ENCODE peak calls at places on chromosome 1, in six cellular contexts. W, J, D, T, N and K are unnamed samples. For H3K4me1, the result is how much of the 10 kb centered on the place peaks cover.

GRCh38 chr1:183472488-183473285 is at the start of gene SMG7:
- DNase-seq in W (no peak), J (peak), D (peak), T (peak), N (no peak), K (peak)

GRCh38 chr1:23202263-23202749 is 15.0 kb downstream of the HTR1D start:
- DNase-seq in W (no peak), J (no peak), D (no peak), T (no peak), N (no peak), K (no peak)

GRCh38 chr1:119912963-119913362 is 16.6 kb upstream of the ADAM30 start:
- DNase-seq in W (no peak), J (no peak), D (no peak), T (no peak), N (no peak), K (no peak)

GRCh38 chr1:44576456-44577150 is 97.7 kb downstream of the TMEM53 start:
- DNase-seq in W (no peak), J (no peak), D (no peak), T (no peak), N (no peak), K (no peak)

GRCh38 chr1:92356956-92357355 is 58.1 kb downstream of the RPAP2 start:
- DNase-seq in W (no peak), J (no peak), D (no peak), T (no peak), N (no peak), K (no peak)

GRCh38 chr1:57061369-57061768 is 95.6 kb upstream of the C8B start:
- DNase-seq in W (no peak), J (no peak), D (no peak), T (no peak), N (no peak), K (no peak)

GRCh38 chr1:11568687-11569086 is 85.5 kb downstream of the FBXO2 start:
- DNase-seq in W (no peak), J (no peak), D (no peak), T (no peak), N (no peak), K (no peak)

GRCh38 chr1:119987112-119987511 is 82.3 kb downstream of the NOTCH2 start:
- DNase-seq in W (no peak), J (no peak), D (no peak), T (no peak), N (no peak), K (no peak)

GRCh38 chr1:201131398-201131797 is 4.4 kb upstream of the ASCL5 start:
- DNase-seq in W (no peak), J (no peak), D (peak), T (no peak), N (no peak), K (no peak)

GRCh38 chr1:8510041-8510823 is 192.3 kb downstream of the SLC45A1 start:
- DNase-seq in W (no peak), J (no peak), D (no peak), T (peak), N (peak), K (peak)

GRCh38 chr1:167722152-167722869 is 529 bp downstream of the MPZL1 start:
- DNase-seq in W (no peak), J (peak), D (no peak), T (peak), N (no peak), K (no peak)

GRCh38 chr1:214126697-214127146 is 138.9 kb downstream of the PROX1 start:
- DNase-seq in W (no peak), J (no peak), D (no peak), T (no peak), N (no peak), K (no peak)

DNA sequence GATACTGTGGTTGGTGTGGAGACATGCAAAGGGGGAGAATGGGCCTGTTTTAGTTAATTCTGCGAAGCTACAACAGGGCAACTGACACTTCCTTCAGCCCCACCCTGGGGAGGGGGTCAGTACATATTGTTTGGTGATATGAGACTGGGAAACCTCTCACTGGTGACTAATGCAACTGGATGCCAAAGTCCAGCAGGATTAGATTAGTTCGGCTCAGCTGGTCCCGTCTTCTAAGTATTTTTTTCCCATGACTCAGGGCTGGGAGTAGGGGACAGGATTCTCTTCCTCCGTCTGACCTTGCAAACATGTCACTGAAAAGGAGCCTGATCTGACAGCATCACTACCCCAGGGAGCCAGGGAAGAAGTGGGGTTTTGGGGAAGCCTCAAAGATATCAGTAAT is 42.9 kb downstream of the PLXNA2 start:
- DNase-seq in W (no peak), J (no peak), D (no peak), T (no peak), N (no peak), K (no peak)
- H3K27ac ChIP-seq in W (no peak), J (no peak), D (no peak), T (no peak), N (no peak), K (no peak)

GRCh38 chr1:41151846-41152245 is 90.3 kb downstream of the SCMH1 start:
- DNase-seq in W (no peak), J (no peak), D (no peak), T (no peak), N (no peak), K (no peak)
- H3K4me1 ChIP-seq in W (under half), J (under half), D (under half), T (under half), N (under half), K (under half)

GRCh38 chr1:83770322-83770661 is 228.6 kb downstream of the TTLL7 start:
- DNase-seq in W (no peak), J (no peak), D (no peak), T (no peak), N (no peak), K (no peak)

GRCh38 chr1:83765125-83765524 is 233.8 kb downstream of the TTLL7 start:
- DNase-seq in W (no peak), J (no peak), D (no peak), T (no peak), N (no peak), K (no peak)

GRCh38 chr1:83769594-83770321 is 229.2 kb downstream of the TTLL7 start:
- DNase-seq in W (no peak), J (no peak), D (no peak), T (peak), N (no peak), K (no peak)

GRCh38 chr1:83766182-83766825 is 232.6 kb downstream of the TTLL7 start:
- DNase-seq in W (no peak), J (no peak), D (no peak), T (peak), N (no peak), K (no peak)

DNA sequence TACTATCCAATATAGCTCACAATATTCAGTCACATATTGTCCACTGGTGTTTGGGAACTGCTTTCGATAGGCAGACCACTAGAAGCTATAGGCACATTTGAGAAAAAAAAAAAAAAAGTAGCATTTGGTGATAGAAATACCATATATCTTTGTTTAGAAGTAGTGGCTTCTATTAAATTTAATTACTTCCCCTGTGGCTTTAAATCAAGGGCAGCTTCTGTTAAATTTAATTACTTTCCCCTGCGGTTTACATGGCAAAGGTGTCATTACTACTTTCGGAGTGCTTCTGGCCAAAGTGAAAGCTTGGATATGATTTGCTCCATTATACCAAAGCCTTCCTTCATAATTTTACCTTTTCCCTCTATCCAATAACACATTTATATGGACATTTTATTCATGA is 229.9 kb downstream of the TTLL7 start:
- DNase-seq in W (no peak), J (no peak), D (no peak), T (no peak), N (no peak), K (no peak)
- H3K27ac ChIP-seq in W (no peak), J (no peak), D (no peak), T (no peak), N (no peak), K (no peak)

GRCh38 chr1:2197732-2198165 is 3.2 kb upstream of the FAAP20 start:
- DNase-seq in W (no peak), J (no peak), D (peak), T (no peak), N (no peak), K (no peak)

GRCh38 chr1:2196901-2197638 is 2.5 kb upstream of the FAAP20 start:
- DNase-seq in W (no peak), J (no peak), D (peak), T (no peak), N (no peak), K (no peak)

GRCh38 chr1:2194898-2195673 is 514 bp upstream of the FAAP20 start:
- DNase-seq in W (peak), J (peak), D (peak), T (peak), N (peak), K (peak)

GRCh38 chr1:2194319-2194897 is at the start of gene FAAP20:
- DNase-seq in W (no peak), J (peak), D (no peak), T (peak), N (no peak), K (no peak)

DNA sequence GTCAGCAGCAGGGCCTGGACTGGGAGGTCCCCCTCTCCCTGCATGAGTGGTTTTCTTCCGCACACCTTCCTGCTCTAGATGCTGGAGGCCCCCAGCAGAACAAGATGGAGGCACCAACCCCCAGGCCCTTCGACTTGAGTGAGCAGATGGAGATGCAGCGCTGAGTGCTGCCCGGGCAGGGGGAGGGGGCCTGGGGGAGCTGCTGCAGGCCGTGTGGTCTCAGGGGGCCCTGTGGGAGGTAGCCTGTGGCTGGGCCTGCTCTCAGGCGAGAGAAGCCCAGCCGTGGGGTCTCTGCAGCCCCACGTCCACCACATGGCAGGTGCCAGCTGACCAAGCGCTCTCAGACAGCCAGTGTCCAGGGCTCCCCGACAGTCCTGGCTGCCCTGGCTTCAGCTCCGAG is 1.2 kb upstream of the FAAP20 start:
- DNase-seq in W (no peak), J (no peak), D (peak), T (no peak), N (no peak), K (no peak)
- H3K4me1 ChIP-seq in W (under half), J (under half), D (half or more), T (under half), N (under half), K (under half)

GRCh38 chr1:26037904-26038303 is 8.0 kb downstream of the SLC30A2 start:
- DNase-seq in W (no peak), J (no peak), D (no peak), T (no peak), N (no peak), K (no peak)

GRCh38 chr1:26036756-26037281 is 9.1 kb downstream of the SLC30A2 start:
- DNase-seq in W (no peak), J (no peak), D (no peak), T (no peak), N (no peak), K (no peak)

GRCh38 chr1:26034504-26035202 is 11.3 kb downstream of the SLC30A2 start:
- DNase-seq in W (no peak), J (no peak), D (no peak), T (no peak), N (no peak), K (no peak)

GRCh38 chr1:26035959-26036755 is 9.8 kb downstream of the SLC30A2 start:
- DNase-seq in W (peak), J (peak), D (peak), T (peak), N (peak), K (peak)

GRCh38 chr1:26035203-26035958 is 10.5 kb downstream of the SLC30A2 start:
- DNase-seq in W (peak), J (peak), D (peak), T (peak), N (peak), K (peak)
- H3K27ac ChIP-seq in W (peak), J (peak), D (peak), T (no peak), N (peak), K (peak)